ENCODE peak calls at places on chromosomes 11 and 22, in four cellular contexts. J is Panc1, G is K562, K is HCT116. I is an unnamed sample.
A peak's percentile ranks its signal among the peaks of the same experiment; 100 is the strongest.

GRCh38 chr11:16193897-16194381 is 162.4 kb downstream of the SOX6 start:
- DNase-seq in G (peak; percentile 51), J (no peak), K (no peak), I (peak; percentile 50)

GRCh38 chr11:90836031-90836430 is 613.2 kb upstream of the CHORDC1 start:
- DNase-seq in K (no peak), G (no peak), J (no peak), I (no peak)

GRCh38 chr22:19723990-19724827 is 870 bp downstream of the GP1BB start:
- DNase-seq in G (peak; percentile 94), K (no peak), J (no peak), I (peak; percentile 44)

GRCh38 chr11:83865636-83866461 is 579.7 kb upstream of the CCDC90B start:
- DNase-seq in J (no peak), G (no peak), K (no peak), I (no peak)

GRCh38 chr22:32475428-32476010 is 908 bp downstream of the FBXO7 start:
- DNase-seq in G (no peak), K (peak; percentile 8), J (no peak), I (no peak)

GRCh38 chr11:73141031-73141308 is 1.1 kb downstream of the FCHSD2 start:
- DNase-seq in G (peak; percentile 35), K (no peak), J (no peak), I (no peak)

GRCh38 chr11:92297551-92298237 is 73.1 kb downstream of the FAT3 start:
- DNase-seq in J (no peak), G (no peak), K (no peak), I (no peak)

GRCh38 chr11:7019500-7020182 is 505 bp downstream of the ZNF214 start:
- DNase-seq in J (no peak), K (no peak), G (no peak), I (no peak)

GRCh38 chr11:69879734-69880005 is 60.5 kb upstream of the FGF3 start:
- DNase-seq in K (no peak), G (no peak), J (no peak), I (no peak)

GRCh38 chr22:31138126-31138525 is 2.2 kb downstream of the PLA2G3 start:
- DNase-seq in J (no peak), K (no peak), G (no peak), I (no peak)

GRCh38 chr22:31140746-31141145 is 438 bp upstream of the PLA2G3 start:
- DNase-seq in G (no peak), K (no peak), J (no peak), I (no peak)

GRCh38 chr22:31139066-31139465 is 1.2 kb downstream of the PLA2G3 start:
- DNase-seq in J (no peak), G (no peak), K (no peak), I (no peak)

GRCh38 chr22:31141551-31141950 is 1.2 kb upstream of the PLA2G3 start:
- DNase-seq in G (no peak), J (no peak), K (no peak), I (no peak)

DNA sequence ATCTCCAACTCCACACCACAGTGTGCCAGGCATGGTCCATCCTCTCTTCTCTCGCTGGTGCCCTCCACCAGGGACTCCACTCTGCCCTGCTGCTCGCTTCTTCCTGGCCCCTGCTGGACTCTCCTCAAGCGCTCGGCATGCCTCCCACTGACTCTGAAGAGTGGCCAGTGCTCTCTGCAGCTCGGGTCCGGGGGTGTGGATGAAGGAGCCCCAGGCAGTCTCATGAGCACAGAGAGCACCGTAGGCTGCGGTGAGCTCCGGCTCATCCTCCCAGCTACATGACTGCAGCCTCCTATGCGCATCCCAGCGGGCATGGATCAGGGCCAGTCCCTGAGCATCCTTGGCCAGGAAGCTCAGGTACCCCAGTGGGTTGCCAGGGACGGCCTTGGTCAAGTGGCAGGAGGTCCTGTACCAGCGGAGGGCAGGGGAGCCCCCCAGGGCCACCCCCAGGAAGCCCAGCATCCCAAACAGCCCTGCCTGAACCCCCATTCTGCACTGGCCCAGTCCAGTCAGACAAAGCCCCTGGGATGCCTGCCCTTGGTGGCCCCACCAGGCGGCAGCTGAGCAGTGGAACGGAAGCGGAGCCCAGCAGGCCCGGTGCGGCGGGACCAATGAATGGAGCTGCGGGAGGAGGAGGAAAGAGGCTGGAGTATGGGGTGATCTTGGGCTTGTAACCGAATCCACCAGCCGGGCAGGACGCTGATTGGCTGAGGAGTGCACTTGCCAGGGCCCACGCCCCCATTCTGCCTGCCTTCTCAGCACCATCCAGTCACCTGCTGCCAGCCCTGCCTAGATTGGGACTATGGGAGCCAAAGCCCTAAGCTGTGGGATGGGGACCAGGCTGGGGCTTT is at the start of gene PLA2G3:
- DNase-seq in K (no peak), J (no peak), G (peak; percentile 66), I (peak; percentile 50)
- TF ChIP-seq TCF7L2 in K (no peak), J (no peak), G (no peak), I (no peak)

DNA sequence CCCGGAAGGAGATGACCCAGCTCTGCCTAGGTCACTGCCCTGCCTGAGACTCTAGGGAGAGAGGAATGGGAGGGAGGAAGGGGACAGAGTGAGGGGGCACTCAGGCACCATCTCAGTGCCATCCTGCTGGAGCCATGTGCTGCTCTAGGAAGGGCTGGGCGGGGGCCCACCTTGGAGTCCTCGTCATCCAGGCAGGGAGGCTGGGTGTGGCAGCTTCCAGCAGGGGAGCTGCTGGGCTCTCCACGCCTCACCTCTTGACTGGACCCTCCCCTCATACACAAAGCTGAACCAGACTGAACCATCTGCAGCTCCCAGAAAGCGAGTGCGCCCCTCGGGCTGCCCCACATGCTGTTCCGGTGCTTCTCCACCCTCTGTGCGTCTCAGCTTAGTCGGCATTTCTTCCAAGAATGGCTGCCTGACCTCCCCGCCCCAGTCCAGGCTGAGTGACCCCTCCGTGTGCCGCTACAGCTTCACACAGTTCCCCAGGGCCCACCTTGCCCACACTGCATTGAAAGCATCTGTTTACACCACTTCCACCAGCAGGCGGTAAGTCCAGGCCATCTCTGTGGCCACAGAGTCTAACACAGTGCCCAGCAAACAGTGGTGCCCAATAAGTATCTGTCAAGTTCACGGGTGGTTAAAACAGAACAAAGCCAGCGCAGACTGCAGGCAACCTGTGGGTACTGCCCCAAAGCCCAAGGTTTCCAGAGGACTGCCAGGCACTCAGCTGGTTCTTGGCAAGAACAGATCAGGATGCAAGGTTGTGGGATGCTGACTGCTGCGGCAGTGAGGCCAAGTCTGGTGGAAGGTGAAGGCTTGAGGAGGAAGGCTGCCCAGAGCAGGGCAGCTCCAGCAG is 9.4 kb upstream of the TRIM29 start:
- DNase-seq in J (no peak), G (peak; percentile 1), K (no peak), I (no peak)
- TF ChIP-seq TCF7L2 in J (no peak), G (no peak), K (no peak), I (no peak)

DNA sequence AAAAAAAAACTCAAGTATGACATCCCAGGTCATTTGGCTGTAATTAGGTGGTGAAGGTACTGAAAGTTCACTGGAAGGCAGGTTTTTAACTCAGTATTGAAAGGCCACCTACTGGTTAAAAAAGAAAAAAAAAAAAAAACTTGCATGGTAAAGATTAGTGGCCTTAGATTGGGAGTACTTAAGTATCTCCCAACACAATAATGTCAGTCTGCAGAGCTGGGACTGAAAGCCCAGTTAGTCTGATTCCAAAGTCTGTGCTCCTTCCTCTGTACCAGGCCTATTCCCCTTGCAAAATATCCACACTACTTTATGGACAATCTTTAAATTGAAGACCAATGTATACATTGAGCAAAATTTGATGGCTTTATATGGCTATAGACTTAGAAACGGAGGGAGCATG is 85.5 kb downstream of the NOX4 start:
- DNase-seq in J (no peak), K (peak; percentile 6), G (no peak), I (no peak)
- TF ChIP-seq TCF7L2 in J (no peak), K (no peak), G (no peak), I (no peak)

GRCh38 chr11:130434521-130435223 is 6.3 kb upstream of the ADAMTS8 start:
- DNase-seq in J (peak; percentile 85), G (peak; percentile 67), K (peak; percentile 68), I (peak; percentile 63)

GRCh38 chr11:130431337-130431773 is 2.9 kb upstream of the ADAMTS8 start:
- DNase-seq in G (peak; percentile 64), K (peak; percentile 74), J (no peak), I (peak; percentile 55)

GRCh38 chr11:130435671-130436070 is 7.3 kb upstream of the ADAMTS8 start:
- DNase-seq in J (no peak), G (no peak), K (no peak), I (no peak)

GRCh38 chr11:130431806-130432205 is 3.4 kb upstream of the ADAMTS8 start:
- DNase-seq in K (no peak), G (no peak), J (no peak), I (no peak)

DNA sequence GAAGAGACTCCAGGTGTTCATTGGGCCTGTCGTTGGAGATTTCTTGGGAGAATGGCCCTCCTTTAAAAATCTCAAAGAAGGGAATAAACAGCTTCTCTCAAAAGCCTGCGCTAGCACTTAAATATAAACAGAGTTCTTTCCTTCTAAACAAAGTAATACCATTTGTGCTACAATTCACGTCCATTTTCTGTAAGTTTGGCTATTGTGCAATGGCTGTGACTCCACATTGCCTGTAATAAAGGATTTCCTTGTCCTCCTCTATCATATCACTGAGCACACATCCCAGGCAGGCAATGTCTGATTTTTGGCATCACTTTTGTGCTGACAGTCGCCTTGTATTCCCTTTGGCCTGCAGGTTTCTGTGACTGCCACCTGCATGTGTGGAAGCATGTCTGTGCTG is 4.9 kb upstream of the ADAMTS8 start:
- DNase-seq in J (no peak), K (no peak), G (no peak), I (no peak)
- TF ChIP-seq TCF7L2 in J (no peak), K (no peak), G (no peak), I (no peak)

GRCh38 chr11:62223095-62223494 is 14.6 kb downstream of the SCGB2A1 start:
- DNase-seq in J (no peak), G (no peak), K (no peak), I (no peak)
- TF ChIP-seq TCF7L2 in J (no peak), G (no peak), K (no peak), I (no peak)

I was measured in HepG2.